ENCODE peak calls at places on chromosome 3, in five cellular contexts. Z, B, J, Q and Y are unnamed samples.

GRCh38 chr3:124707667-124708066 is 22.6 kb upstream of the UMPS start:
- DNase-seq in J (peak), Q (no peak), Z (no peak), B (no peak), Y (peak)

GRCh38 chr3:47612178-47612577 is 33.5 kb upstream of the CSPG5 start:
- DNase-seq in J (peak), B (no peak), Q (no peak), Z (no peak), Y (peak)

GRCh38 chr3:44061268-44061667 is 180.4 kb upstream of the TOPAZ1 start:
- DNase-seq in Q (no peak), J (no peak), B (no peak), Z (no peak), Y (no peak)

GRCh38 chr3:18635215-18635614 is 210.1 kb upstream of the SATB1 start:
- DNase-seq in Z (no peak), Q (no peak), J (no peak), B (no peak), Y (no peak)

GRCh38 chr3:154794383-154794782 is 285.7 kb upstream of the MME start:
- DNase-seq in J (no peak), Z (no peak), Q (no peak), B (no peak), Y (no peak)

GRCh38 chr3:159339131-159339530 is 537.3 kb downstream of the MFSD1 start:
- DNase-seq in Q (no peak), Z (no peak), J (no peak), B (no peak), Y (no peak)

GRCh38 chr3:127417709-127418559 is 130.1 kb upstream of the PRR20G start:
- DNase-seq in J (no peak), Z (no peak), B (no peak), Q (no peak), Y (no peak)

GRCh38 chr3:16060358-16060852 is 114.1 kb upstream of the GALNT15 start:
- DNase-seq in Q (peak), B (no peak), Z (no peak), J (peak), Y (peak)

GRCh38 chr3:13689373-13690265 is 140.7 kb downstream of the FBLN2 start:
- DNase-seq in B (no peak), Q (no peak), Z (no peak), J (no peak), Y (no peak)

GRCh38 chr3:45067486-45067885 is 41.4 kb downstream of the CLEC3B start:
- DNase-seq in J (no peak), Z (no peak), Q (no peak), B (no peak), Y (no peak)

DNA sequence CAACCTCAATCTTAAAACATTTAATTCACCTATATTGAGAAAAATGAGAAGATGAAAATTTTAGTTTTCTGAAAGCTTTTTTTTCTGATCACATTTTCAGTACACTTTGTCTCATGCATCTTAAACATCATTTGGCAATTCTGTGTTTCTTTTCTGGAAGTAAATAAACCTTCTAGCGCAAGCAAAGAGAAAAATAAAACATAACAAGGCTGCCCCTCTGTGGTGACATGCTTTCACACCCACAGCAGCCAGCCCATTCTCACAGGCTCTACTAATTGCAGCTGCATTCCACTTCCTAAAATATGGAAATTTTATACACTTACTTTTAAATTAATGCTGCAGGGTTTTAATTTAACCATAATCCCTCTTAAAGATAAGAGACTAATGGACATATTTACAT is 90.0 kb downstream of the NEK10 start:
- DNase-seq in Q (no peak), J (peak), Z (no peak), B (no peak), Y (no peak)
- TF ChIP-seq CTCF in Q (peak), J (peak), Z (no peak), B (no peak), Y (peak)

GRCh38 chr3:73624363-73625123 is at the start of gene PDZRN3:
- DNase-seq in B (peak), J (peak), Q (peak), Z (no peak), Y (peak)

GRCh38 chr3:73622135-73622534 is 2.6 kb downstream of the PDZRN3 start:
- DNase-seq in J (no peak), Q (no peak), Z (no peak), B (no peak), Y (peak)

GRCh38 chr3:73625124-73625665 is 454 bp upstream of the PDZRN3 start:
- DNase-seq in Z (no peak), J (peak), B (peak), Q (no peak), Y (peak)

GRCh38 chr3:73623316-73623715 is 1.4 kb downstream of the PDZRN3 start:
- DNase-seq in J (no peak), Q (no peak), Z (no peak), B (no peak), Y (no peak)

GRCh38 chr3:73623996-73624362 is 762 bp downstream of the PDZRN3 start:
- DNase-seq in Q (no peak), J (peak), Z (no peak), B (no peak), Y (peak)
- TF ChIP-seq CTCF in Q (no peak), J (no peak), Z (no peak), B (no peak), Y (peak)

DNA sequence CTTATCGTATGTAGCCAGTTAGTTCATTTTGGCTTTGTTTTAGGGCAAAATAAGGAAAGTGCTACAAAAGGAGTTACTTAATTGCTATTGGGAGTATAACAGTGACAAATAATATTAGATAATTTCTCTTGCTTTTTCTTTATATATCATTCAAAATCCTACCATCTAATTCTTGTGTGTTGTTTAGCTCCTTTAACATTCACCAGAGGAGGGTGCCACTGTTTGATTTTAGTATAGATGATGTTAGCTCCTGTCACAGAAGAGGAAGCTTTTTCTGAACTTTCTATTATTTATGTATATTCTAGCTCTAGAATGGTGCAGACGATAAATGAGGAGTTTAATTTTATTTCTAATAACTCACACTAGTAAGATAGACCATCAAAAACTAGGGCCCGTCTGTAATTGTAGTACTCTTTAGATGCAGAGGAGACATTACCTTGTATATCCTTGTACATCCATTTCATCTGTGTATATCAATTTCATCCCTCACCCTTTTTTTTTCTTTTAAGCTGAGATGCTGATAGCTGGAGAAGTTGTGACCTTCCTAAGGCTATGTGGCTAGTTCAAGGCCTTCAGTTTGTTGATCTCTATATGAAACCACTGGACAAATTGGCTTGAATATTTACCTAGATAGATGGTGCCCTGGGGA is 3.0 kb downstream of the PPM1L start:
- DNase-seq in Q (no peak), Z (no peak), J (no peak), B (no peak), Y (no peak)
- TF ChIP-seq CTCF in Q (no peak), Z (no peak), J (no peak), B (no peak), Y (no peak)

DNA sequence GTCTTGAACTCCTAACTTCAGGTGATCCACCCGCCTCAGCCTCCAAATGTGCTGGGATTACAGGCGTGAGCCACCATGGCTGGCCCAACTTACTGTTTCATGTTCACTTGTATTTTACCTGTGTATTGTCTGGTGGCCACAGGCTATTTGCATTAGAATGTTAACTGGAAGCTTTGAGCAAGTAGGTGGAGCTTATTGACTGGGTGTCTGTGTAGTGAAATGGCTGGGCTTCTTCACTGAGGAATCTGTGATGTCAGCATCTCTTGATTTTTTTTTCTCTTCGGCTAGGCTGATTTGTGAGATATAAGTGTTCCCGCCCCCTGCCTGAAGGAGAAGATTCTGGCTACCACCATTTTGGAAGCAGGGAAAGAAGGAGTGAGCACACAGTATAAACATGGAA is 237.8 kb upstream of the PEX5L start:
- DNase-seq in Q (no peak), Z (no peak), J (no peak), B (no peak), Y (no peak)
- TF ChIP-seq CTCF in Q (no peak), Z (no peak), J (no peak), B (no peak), Y (no peak)

DNA sequence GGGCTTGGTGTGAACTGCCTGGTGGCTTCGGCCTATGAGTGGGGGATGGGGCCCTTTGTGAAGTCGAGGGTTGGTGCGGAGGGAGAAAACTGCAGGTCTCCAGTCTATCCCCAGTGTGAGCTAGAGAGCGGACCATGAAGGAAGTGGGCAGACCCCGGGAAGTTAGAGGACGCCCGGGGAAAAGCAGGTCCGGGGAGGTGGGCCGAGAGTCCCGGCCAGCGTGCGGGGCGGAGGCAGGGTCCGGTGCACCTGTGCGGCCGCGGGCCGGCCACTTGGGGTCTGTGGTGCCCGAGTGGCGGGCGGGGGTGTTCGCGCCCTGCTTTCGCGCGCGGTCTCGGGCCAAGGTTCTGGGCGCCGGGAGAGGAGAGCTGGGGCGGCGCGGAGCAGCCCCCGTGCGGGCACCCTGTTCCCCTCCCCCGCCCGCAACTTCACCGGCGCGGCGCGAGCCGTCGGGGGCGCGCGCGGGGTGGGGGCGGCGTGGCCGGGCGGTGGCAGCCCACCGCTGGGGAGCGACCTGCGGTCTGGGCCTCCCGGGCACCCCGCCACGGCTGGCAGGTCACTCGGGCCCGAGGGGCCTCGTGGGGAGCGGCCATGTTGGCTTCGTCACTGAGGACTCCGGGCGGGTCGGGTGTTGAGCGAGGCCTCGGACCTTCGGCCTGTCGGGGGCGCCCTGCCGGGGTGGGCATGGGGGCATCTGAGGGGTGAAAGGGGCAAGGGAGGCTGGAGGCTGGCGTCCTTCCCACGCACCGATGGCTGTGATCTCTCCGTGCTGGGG is 4.8 kb downstream of the UBE2E1 start:
- DNase-seq in Q (peak), Z (peak), J (no peak), B (peak), Y (no peak)
- TF ChIP-seq CTCF in Q (no peak), Z (no peak), J (peak), B (no peak), Y (peak)

GRCh38 chr3:42711491-42712343 is 9.1 kb upstream of the HHATL start:
- DNase-seq in B (no peak), Z (no peak), J (no peak), Q (peak), Y (no peak)

GRCh38 chr3:42713747-42714146 is 11.1 kb upstream of the HHATL start:
- DNase-seq in J (no peak), Z (no peak), Q (no peak), B (peak), Y (no peak)

GRCh38 chr3:42712716-42713372 is 10.2 kb upstream of the HHATL start:
- DNase-seq in J (no peak), B (peak), Z (no peak), Q (no peak), Y (no peak)

GRCh38 chr3:42712344-42712648 is 9.7 kb upstream of the HHATL start:
- DNase-seq in J (no peak), B (no peak), Q (no peak), Z (no peak), Y (no peak)

GRCh38 chr3:42714151-42714852 is 11.7 kb upstream of the HHATL start:
- DNase-seq in Q (no peak), J (no peak), B (no peak), Z (no peak), Y (no peak)
- TF ChIP-seq CTCF in Q (no peak), J (no peak), B (no peak), Z (no peak), Y (no peak)